ENCODE peak calls at places on chromosomes 1 and 21, in six cellular contexts. S, W, D, V, I and U are unnamed samples.

GRCh38 chr1:91124989-91125417 is 103.2 kb upstream of the ZNF644 start:
- DNase-seq in W (no peak), I (no peak), S (no peak), V (no peak), D (no peak), U (peak; percentile 10)

GRCh38 chr1:8283058-8283884 is 34.6 kb upstream of the SLC45A1 start:
- DNase-seq in W (no peak), V (no peak), S (no peak), I (no peak), D (peak; percentile 64), U (peak; percentile 66)

GRCh38 chr1:108316545-108316944 is 72.7 kb upstream of the NBPF4 start:
- DNase-seq in I (peak; percentile 14), V (peak; percentile 8), W (no peak), S (no peak), D (no peak), U (no peak)

GRCh38 chr1:94413311-94413710 is 4.9 kb upstream of the ABCD3 start:
- DNase-seq in D (no peak), V (no peak), I (no peak), W (no peak), S (no peak), U (peak; percentile 80)

GRCh38 chr21:27693376-27693775 is 726.5 kb upstream of the ADAMTS5 start:
- DNase-seq in D (no peak), I (no peak), V (no peak), W (no peak), S (no peak), U (no peak)

GRCh38 chr1:119080586-119080985 is 59.9 kb downstream of the WARS2 start:
- DNase-seq in S (no peak), V (no peak), D (no peak), I (no peak), W (no peak), U (no peak)

GRCh38 chr1:177077734-177078489 is 86.6 kb downstream of the ASTN1 start:
- DNase-seq in V (no peak), W (no peak), D (no peak), S (no peak), I (no peak), U (no peak)

GRCh38 chr1:203926025-203926540 is 64.7 kb downstream of the SNRPE start:
- DNase-seq in W (no peak), S (no peak), V (no peak), I (peak; percentile 27), D (no peak), U (peak; percentile 2)

GRCh38 chr1:197782719-197783328 is 7.5 kb upstream of the DENND1B start:
- DNase-seq in S (no peak), I (no peak), W (peak; percentile 5), D (no peak), V (no peak), U (no peak)

GRCh38 chr1:85862456-85862855 is 154.2 kb upstream of the ZNHIT6 start:
- DNase-seq in S (no peak), W (no peak), V (no peak), D (no peak), I (peak; percentile 47), U (no peak)

GRCh38 chr1:37509181-37509580 is 5.4 kb downstream of the MEAF6 start:
- DNase-seq in W (no peak), V (peak; percentile 28), S (no peak), I (peak; percentile 30), D (no peak), U (peak; percentile 47)

GRCh38 chr1:241077386-241078147 is 279.4 kb downstream of the RGS7 start:
- DNase-seq in S (no peak), I (no peak), W (no peak), V (no peak), D (no peak), U (no peak)

GRCh38 chr1:8740034-8740449 is 77.4 kb downstream of the RERE start:
- DNase-seq in W (peak; percentile 68), S (no peak), D (no peak), I (no peak), V (peak; percentile 98), U (no peak)

GRCh38 chr1:21668232-21669032 is 725 bp downstream of the RAP1GAP start:
- DNase-seq in D (no peak), I (no peak), V (no peak), S (peak; percentile 67), W (no peak), U (no peak)

GRCh38 chr1:43331688-43332087 is 5.9 kb upstream of the MPL start:
- DNase-seq in S (no peak), W (no peak), D (no peak), V (no peak), I (no peak), U (no peak)

GRCh38 chr1:80675469-80675868 is 1125.3 kb upstream of the ADGRL2 start:
- DNase-seq in V (no peak), W (no peak), I (no peak), S (no peak), D (no peak), U (no peak)

GRCh38 chr1:8873506-8874229 is 4.8 kb downstream of the ENO1 start:
- DNase-seq in S (peak; percentile 80), W (peak; percentile 97), I (peak; percentile 93), V (no peak), D (no peak), U (peak; percentile 95)

GRCh38 chr1:62906428-62906886 is 122.5 kb downstream of the ATG4C start:
- DNase-seq in D (no peak), I (peak; percentile 11), S (peak; percentile 36), V (no peak), W (peak; percentile 5), U (peak; percentile 10)

GRCh38 chr1:223038288-223039006 is 104.6 kb downstream of the TLR5 start:
- DNase-seq in D (no peak), V (no peak), W (no peak), I (no peak), S (no peak), U (no peak)
- TF ChIP-seq MYC in D (no peak), V (no peak), W (no peak), I (no peak), S (no peak), U (no peak)

DNA sequence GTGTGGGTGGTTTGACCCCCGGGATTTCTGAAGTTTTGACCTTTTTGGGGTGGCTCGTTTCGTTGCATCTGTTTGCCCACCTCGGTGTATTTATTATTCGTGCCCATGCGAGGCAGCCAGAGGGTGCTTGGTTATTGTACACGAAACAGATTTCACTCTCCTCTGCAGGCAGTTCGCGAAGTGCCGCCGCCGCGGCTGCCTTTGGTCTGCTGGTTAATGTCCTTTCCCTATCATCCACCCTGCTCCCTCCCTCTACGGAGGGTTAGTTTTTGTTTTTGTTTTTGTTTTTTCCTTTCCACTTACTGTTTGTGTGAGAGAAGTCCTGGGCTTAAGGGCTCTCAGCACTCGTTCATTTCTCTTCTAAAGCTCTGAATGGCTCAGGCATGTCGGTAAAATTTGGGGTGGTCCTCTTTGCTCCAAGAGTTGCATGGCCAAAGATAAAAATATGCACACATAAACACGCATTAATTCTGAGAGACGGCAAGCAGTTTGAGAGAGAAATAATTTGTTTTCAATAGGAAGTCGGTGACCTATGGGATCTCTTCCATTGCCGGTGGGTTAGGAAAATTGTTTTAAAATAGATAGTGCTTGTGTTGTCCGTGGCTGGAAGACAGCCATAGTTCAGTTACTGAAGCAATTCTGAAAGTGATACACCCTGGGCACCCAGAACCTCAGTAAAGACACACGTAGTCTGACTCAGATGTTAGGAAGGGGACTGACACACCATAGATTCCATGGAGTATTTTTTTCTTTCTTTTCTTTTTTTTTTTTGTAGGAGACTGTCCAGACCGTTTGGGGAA is 1.2 kb downstream of the C1orf21 start:
- DNase-seq in D (no peak), W (peak; percentile 56), I (peak; percentile 19), V (no peak), S (no peak), U (peak; percentile 32)
- TF ChIP-seq MAX in D (no peak), W (no peak), I (no peak), V (no peak), S (no peak), U (no peak)

GRCh38 chr1:82219841-82220240 is 419.1 kb downstream of the ADGRL2 start:
- DNase-seq in I (no peak), V (no peak), S (no peak), D (no peak), W (no peak), U (no peak)
- TF ChIP-seq POLR2A in I (no peak), V (no peak), S (no peak), D (no peak), W (no peak), U (no peak)

DNA sequence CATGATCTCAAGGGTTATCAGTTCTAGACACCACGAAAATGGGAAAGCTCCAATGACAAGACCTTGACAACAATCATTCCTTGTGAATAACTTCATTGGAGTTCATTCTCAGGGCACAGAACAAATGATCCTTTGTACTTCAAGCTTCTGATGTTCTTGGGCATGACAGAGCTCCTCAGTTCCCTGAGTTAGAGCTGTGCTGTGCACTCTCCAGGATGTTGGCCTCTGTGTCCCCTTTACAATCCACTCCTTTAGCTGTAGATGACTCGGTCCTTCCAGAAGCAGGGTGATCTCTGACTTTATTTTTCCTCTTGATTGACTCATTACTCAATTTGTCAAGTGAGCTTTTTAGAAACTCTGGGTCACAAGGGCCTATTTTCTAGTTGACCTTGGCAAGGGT is 3.9 kb upstream of the FAM78B start:
- DNase-seq in D (no peak), W (no peak), I (no peak), S (no peak), V (no peak), U (no peak)
- TF ChIP-seq MYC in D (no peak), W (no peak), I (no peak), S (no peak), V (no peak), U (no peak)

GRCh38 chr21:29374481-29374880 is 75.8 kb downstream of the BACH1 start:
- DNase-seq in D (no peak), W (no peak), I (no peak), V (no peak), S (no peak), U (no peak)

GRCh38 chr21:29378814-29379213 is 80.1 kb downstream of the BACH1 start:
- DNase-seq in I (no peak), D (no peak), W (no peak), V (no peak), S (no peak), U (no peak)

GRCh38 chr21:29379517-29380054 is 80.9 kb downstream of the BACH1 start:
- DNase-seq in S (no peak), I (no peak), W (no peak), D (no peak), V (no peak), U (peak; percentile 2)

GRCh38 chr21:29377266-29377665 is 78.5 kb downstream of the BACH1 start:
- DNase-seq in I (no peak), D (no peak), W (no peak), S (no peak), V (no peak), U (no peak)

GRCh38 chr21:29376556-29376955 is 77.8 kb downstream of the BACH1 start:
- DNase-seq in W (peak; percentile 12), I (peak; percentile 42), V (peak; percentile 47), D (no peak), S (peak; percentile 23), U (peak; percentile 72)
- TF ChIP-seq MAX in W (no peak), I (no peak), V (no peak), D (no peak), S (no peak), U (no peak)